ENCODE peak calls at places on chromosomes 3 and 15, in six cellular contexts. E is left ventricle myocardium inferior, D is cardiac fibroblast, Z is AG09319, N is GF-D8, I is T follicular helper cell. O is an unnamed sample.

GRCh38 chr15:65862682-65863081 is 6.6 kb upstream of the RAB11A start:
- DNase-seq in E (no peak), D (peak; percentile 77), Z (no peak), N (peak; percentile 10), I (peak; percentile 21), O (peak; percentile 20)

GRCh38 chr3:101913173-101913572 is 63.9 kb downstream of the NFKBIZ start:
- DNase-seq in E (no peak), D (peak; percentile 63), Z (no peak), N (no peak), I (no peak), O (no peak)

GRCh38 chr15:43776101-43776717 is 557 bp downstream of the ELL3 start:
- DNase-seq in E (no peak), D (no peak), Z (no peak), N (no peak), I (no peak), O (no peak)

GRCh38 chr3:187165144-187165543 is 25.8 kb upstream of the RPL39L start:
- DNase-seq in E (no peak), D (peak; percentile 75), Z (no peak), N (no peak), I (peak; percentile 17), O (peak; percentile 44)

GRCh38 chr15:51621917-51622268 is 678 bp downstream of the DMXL2 start:
- DNase-seq in E (peak; percentile 32), D (peak; percentile 74), Z (peak; percentile 14), N (no peak), I (peak; percentile 1), O (peak; percentile 70)

GRCh38 chr3:29718661-29719065 is 437.8 kb downstream of the RBMS3 start:
- DNase-seq in E (no peak), D (peak; percentile 34), Z (no peak), N (no peak), I (no peak), O (no peak)

GRCh38 chr3:61858054-61858453 is 296.7 kb downstream of the PTPRG start:
- DNase-seq in E (no peak), D (peak; percentile 60), Z (no peak), N (no peak), I (no peak), O (no peak)

GRCh38 chr3:194323785-194324735 is 27.1 kb downstream of the CPN2 start:
- DNase-seq in E (peak; percentile 89), D (peak; percentile 49), Z (no peak), N (no peak), I (no peak), O (no peak)

GRCh38 chr3:66047321-66048050 is 8.8 kb upstream of the MAGI1 start:
- DNase-seq in E (no peak), D (peak; percentile 87), Z (no peak), N (no peak), I (no peak), O (no peak)

GRCh38 chr3:14406762-14407161 is 4.4 kb downstream of the SLC6A6 start:
- DNase-seq in E (no peak), D (no peak), Z (no peak), N (no peak), I (no peak), O (no peak)

GRCh38 chr15:82139823-82140268 is 94.0 kb upstream of the MEX3B start:
- DNase-seq in E (no peak), D (peak; percentile 80), Z (no peak), N (no peak), I (no peak), O (peak; percentile 48)

GRCh38 chr15:40238927-40239591 is at the start of gene PAK6:
- DNase-seq in E (no peak), D (peak; percentile 44), Z (no peak), N (no peak), I (no peak), O (no peak)

GRCh38 chr3:62873672-62874397 is 1.4 kb downstream of the CADPS start:
- DNase-seq in E (peak; percentile 58), D (no peak), Z (no peak), N (no peak), I (no peak), O (peak; percentile 37)

GRCh38 chr15:68676926-68677325 is 98.1 kb downstream of the CORO2B start:
- DNase-seq in E (no peak), D (no peak), Z (no peak), N (no peak), I (no peak), O (no peak)

GRCh38 chr3:193884011-193884410 is 251.9 kb upstream of the HES1 start:
- DNase-seq in E (no peak), D (no peak), Z (no peak), N (no peak), I (no peak), O (no peak)

GRCh38 chr3:171862392-171862791 is 19.2 kb downstream of the TMEM212 start:
- DNase-seq in E (no peak), D (no peak), Z (no peak), N (no peak), I (no peak), O (no peak)

GRCh38 chr3:11220230-11220629 is 52.0 kb upstream of the ATG7 start:
- DNase-seq in E (no peak), D (no peak), Z (no peak), N (no peak), I (no peak), O (no peak)

GRCh38 chr15:35209838-35210237 is 124.7 kb upstream of the NANOGP8 start:
- DNase-seq in E (no peak), D (no peak), Z (no peak), N (no peak), I (no peak), O (no peak)

GRCh38 chr3:74824366-74824765 is 209.9 kb upstream of the CNTN3 start:
- DNase-seq in E (no peak), D (no peak), Z (no peak), N (no peak), I (no peak), O (no peak)

GRCh38 chr3:184560992-184561328 is 625 bp upstream of the EPHB3 start:
- DNase-seq in E (no peak), D (no peak), Z (no peak), N (no peak), I (no peak), O (no peak)

GRCh38 chr15:67225336-67225735 is 29.1 kb downstream of the AAGAB start:
- DNase-seq in E (no peak), D (peak; percentile 86), Z (no peak), N (no peak), I (no peak), O (no peak)

GRCh38 chr3:152960684-152961083 is 125.8 kb downstream of the P2RY1 start:
- DNase-seq in E (no peak), D (peak; percentile 14), Z (no peak), N (no peak), I (no peak), O (no peak)